ENCODE peak calls at places on chromosomes 1 and 21, in four cellular contexts. X, Q, K and J are unnamed samples.

GRCh38 chr1:162904579-162904978 is 43.6 kb upstream of the CCDC190 start:
- DNase-seq in X (no peak), Q (no peak), K (no peak), J (no peak)

GRCh38 chr1:60423181-60423780 is 349.7 kb upstream of the C1orf87 start:
- DNase-seq in X (no peak), Q (no peak), K (no peak), J (no peak)

GRCh38 chr1:19854866-19855265 is 27.3 kb upstream of the OTUD3 start:
- DNase-seq in X (no peak), Q (no peak), K (no peak), J (no peak)

GRCh38 chr1:215970406-215970805 is 403.3 kb downstream of the KCTD3 start:
- DNase-seq in X (no peak), Q (no peak), K (no peak), J (no peak)

GRCh38 chr1:235958021-235958420 is 91.3 kb upstream of the LYST start:
- DNase-seq in X (no peak), Q (no peak), K (no peak), J (no peak)

GRCh38 chr1:199981584-199981983 is 45.9 kb upstream of the NR5A2 start:
- DNase-seq in X (no peak), Q (no peak), K (no peak), J (no peak)

GRCh38 chr1:77063118-77063517 is 156.1 kb downstream of the PIGK start:
- DNase-seq in X (no peak), Q (no peak), K (no peak), J (no peak)

GRCh38 chr1:232551281-232551835 is 78.6 kb downstream of the SIPA1L2 start:
- DNase-seq in X (no peak), Q (no peak), K (no peak), J (no peak)

GRCh38 chr1:8438449-8438848 is 120.5 kb downstream of the SLC45A1 start:
- DNase-seq in X (no peak), Q (no peak), K (no peak), J (no peak)

GRCh38 chr1:192104852-192105251 is 53.4 kb upstream of the RGS18 start:
- DNase-seq in X (no peak), Q (no peak), K (no peak), J (no peak)

GRCh38 chr1:56249244-56249643 is 330.1 kb downstream of the PLPP3 start:
- DNase-seq in X (no peak), Q (no peak), K (no peak), J (no peak)

GRCh38 chr1:18234790-18235242 is 127.2 kb downstream of the IGSF21 start:
- DNase-seq in X (peak), Q (peak), K (peak), J (peak)

GRCh38 chr1:21541835-21542234 is 32.6 kb downstream of the ALPL start:
- DNase-seq in X (no peak), Q (no peak), K (no peak), J (no peak)

GRCh38 chr1:203036135-203036534 is 9.8 kb downstream of the PPFIA4 start:
- DNase-seq in X (no peak), Q (no peak), K (no peak), J (peak)

GRCh38 chr1:65897485-65897884 is 104.8 kb downstream of the PDE4B start:
- DNase-seq in X (no peak), Q (no peak), K (no peak), J (no peak)

GRCh38 chr21:36162631-36163030 is 6.0 kb downstream of the DOP1B start:
- DNase-seq in X (no peak), Q (no peak), K (no peak), J (no peak)

GRCh38 chr1:36988741-36989193 is 45.5 kb downstream of the GRIK3 start:
- DNase-seq in X (no peak), Q (no peak), K (no peak), J (no peak)

GRCh38 chr1:101945884-101946283 is 50.8 kb downstream of the OLFM3 start:
- DNase-seq in X (no peak), Q (no peak), K (no peak), J (no peak)

GRCh38 chr1:224447251-224447650 is 12.7 kb upstream of the WDR26 start:
- DNase-seq in X (no peak), Q (no peak), K (no peak), J (no peak)

GRCh38 chr1:247441621-247442020 is 16.3 kb downstream of the OR2B11 start:
- DNase-seq in X (no peak), Q (no peak), K (no peak), J (no peak)

GRCh38 chr21:43374228-43374885 is 52.6 kb downstream of the SIK1 start:
- DNase-seq in X (no peak), Q (no peak), K (no peak), J (no peak)

GRCh38 chr1:220007438-220007837 is 38.9 kb downstream of the EPRS1 start:
- DNase-seq in X (no peak), Q (no peak), K (no peak), J (no peak)

GRCh38 chr1:155591770-155592169 is 18.2 kb upstream of the MSTO1 start:
- DNase-seq in X (no peak), Q (no peak), K (peak), J (peak)

GRCh38 chr1:91278754-91279153 is 125.9 kb downstream of the HFM1 start:
- DNase-seq in X (no peak), Q (no peak), K (peak), J (no peak)

GRCh38 chr1:111084999-111085398 is 54.9 kb downstream of the DRAM2 start:
- DNase-seq in X (no peak), Q (no peak), K (no peak), J (no peak)

GRCh38 chr21:34722684-34723300 is 54.0 kb downstream of the CLIC6 start:
- DNase-seq in X (no peak), Q (peak), K (peak), J (no peak)

GRCh38 chr1:100346387-100346786 is 5.9 kb upstream of the CDC14A start:
- DNase-seq in X (no peak), Q (no peak), K (peak), J (no peak)

GRCh38 chr1:34642679-34643078 is 112.2 kb upstream of the GJB5 start:
- DNase-seq in X (no peak), Q (no peak), K (peak), J (no peak)

GRCh38 chr1:183980951-183981525 is 56.5 kb downstream of the COLGALT2 start:
- DNase-seq in X (no peak), Q (no peak), K (no peak), J (no peak)

GRCh38 chr1:25952851-25953401 is 44.9 kb downstream of the PAFAH2 start:
- DNase-seq in X (no peak), Q (no peak), K (no peak), J (no peak)

GRCh38 chr1:115811140-115811828 is 29.6 kb downstream of the NHLH2 start:
- DNase-seq in X (no peak), Q (no peak), K (no peak), J (no peak)

GRCh38 chr1:96520542-96520941 is 201.0 kb upstream of the PTBP2 start:
- DNase-seq in X (no peak), Q (no peak), K (no peak), J (no peak)

DNA sequence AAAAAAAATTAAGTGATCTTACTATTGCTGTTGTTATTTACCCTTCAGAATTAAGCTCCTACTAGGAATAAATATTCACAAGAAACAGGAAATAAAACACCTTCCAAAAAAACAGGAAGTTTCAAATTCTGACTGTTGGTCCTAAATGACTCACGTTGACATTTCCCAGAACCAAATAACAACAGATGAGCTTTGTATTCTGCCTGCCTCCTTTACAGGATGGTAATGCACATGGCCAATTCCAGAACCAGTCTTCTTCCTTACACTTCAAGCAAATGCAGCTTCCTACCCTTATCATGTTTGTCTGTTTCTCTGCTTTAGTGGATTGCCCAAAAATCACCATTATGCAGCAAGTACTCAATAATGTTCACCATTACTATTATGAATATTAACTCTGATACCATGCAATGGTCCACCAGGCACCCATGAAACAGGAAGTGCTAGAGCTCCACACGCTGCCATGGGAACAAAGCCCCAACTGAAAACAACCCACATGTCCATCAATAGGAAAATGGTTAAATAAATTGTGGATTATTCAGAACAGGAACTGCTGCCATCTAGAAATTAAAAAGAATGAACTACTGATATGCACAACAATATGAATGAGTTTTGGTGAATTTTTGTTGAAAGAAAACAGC is 8.9 kb downstream of the CASP9 start:
- DNase-seq in X (no peak), Q (no peak), K (peak), J (no peak)
- TF ChIP-seq TAF1 in X (no peak), Q (no peak), K (no peak), J (no peak)

DNA sequence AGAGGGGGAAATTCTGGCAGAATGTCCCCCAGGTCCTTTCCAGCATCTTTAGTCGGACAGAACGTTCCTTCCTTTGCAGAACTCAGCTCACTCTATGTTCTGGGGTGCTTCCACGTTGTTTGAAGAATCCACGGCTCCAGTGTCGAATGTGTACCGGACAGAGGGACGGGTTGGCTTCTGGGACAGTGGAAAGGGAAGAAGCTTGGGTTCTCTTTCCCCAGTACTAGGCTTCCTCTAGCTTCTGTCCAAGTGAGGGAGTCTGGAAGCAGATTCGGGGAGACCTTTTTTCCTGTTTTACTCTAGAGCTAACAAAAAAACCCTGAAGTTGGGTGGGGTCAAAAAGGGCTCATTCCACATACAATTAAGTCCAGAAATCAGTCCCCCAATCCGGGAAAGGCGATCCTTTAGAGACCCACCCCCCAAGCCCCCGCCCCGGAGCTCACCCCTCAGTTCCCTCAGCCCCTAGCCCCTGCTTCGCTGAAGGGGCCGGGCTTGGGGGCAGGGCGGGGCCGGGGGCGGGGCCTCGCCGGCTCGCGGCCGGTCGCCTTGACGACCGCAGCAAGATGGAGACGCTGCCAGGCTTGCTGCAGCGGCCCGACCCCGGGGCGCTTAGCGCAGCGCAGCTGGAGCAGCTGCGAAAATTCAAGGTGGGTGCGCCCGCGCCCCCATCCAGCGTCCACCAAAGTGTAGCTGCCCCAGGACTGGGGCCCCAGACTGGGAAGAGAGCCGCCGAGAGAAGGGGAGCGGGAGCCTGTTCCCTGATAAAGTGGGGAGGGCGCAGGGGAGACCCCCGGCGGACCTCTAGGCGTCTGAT is at the start of gene RIIAD1:
- DNase-seq in X (no peak), Q (peak), K (no peak), J (peak)
- TF ChIP-seq TAF1 in X (no peak), Q (no peak), K (no peak), J (no peak)

DNA sequence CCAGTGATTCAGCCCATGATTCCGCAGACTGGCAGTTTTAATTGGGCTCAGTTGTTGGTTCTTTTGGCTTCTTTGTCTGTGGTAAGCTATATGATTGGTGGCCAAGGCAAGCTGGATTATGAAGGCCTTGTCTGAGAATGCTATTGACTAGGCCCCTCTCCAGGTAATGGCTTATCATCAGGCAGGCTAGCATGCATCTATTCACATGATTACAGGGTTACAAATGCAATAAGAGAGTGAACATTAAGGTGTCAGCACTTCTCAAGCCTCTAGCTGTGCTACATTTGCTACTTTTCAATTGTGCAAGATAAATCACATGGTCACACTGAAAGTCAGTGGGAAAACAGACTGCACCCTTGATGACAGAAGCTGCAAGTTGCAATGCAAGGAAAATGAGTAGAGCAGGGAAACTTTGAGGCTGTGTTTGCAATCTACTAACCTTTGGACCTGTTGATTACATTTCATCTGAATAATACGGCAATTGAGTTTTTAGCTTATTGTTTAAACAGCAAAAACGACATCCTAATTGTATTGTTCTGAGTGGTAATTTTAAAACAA is 550.9 kb upstream of the TMPRSS15 start:
- DNase-seq in X (no peak), Q (no peak), K (no peak), J (no peak)
- TF ChIP-seq TAF1 in X (no peak), Q (no peak), K (no peak), J (no peak)

GRCh38 chr1:1272341-1273151 is 1.1 kb downstream of the UBE2J2 start:
- DNase-seq in X (no peak), Q (no peak), K (no peak), J (no peak)
- TF ChIP-seq TAF1 in X (no peak), Q (no peak), K (no peak), J (no peak)

GRCh38 chr1:57549280-57549679 is 125.4 kb upstream of the DAB1 start:
- DNase-seq in X (no peak), Q (no peak), K (no peak), J (no peak)
- TF ChIP-seq TAF1 in X (no peak), Q (no peak), K (no peak), J (no peak)